ENCODE peak calls at places on chromosomes 3 and 15, in nine cellular contexts. One of them, this sample, is unnamed.

GRCh38 chr3:11651477-11651876 is 7.8 kb upstream of the VGLL4 start:
- DNase-seq in heart left ventricle: no peak
- DNase-seq in uterus: no peak
- DNase-seq in tibial nerve: no peak
- DNase-seq in NB4: no peak
- DNase-seq in right lobe of liver: no peak
- DNase-seq in stomach: no peak
- DNase-seq in IMR-90: no peak
- DNase-seq in lower leg skin: no peak
- DNase-seq in this sample: no peak

GRCh38 chr3:152620395-152620794 is 214.5 kb upstream of the P2RY1 start:
- DNase-seq in heart left ventricle: no peak
- DNase-seq in uterus: no peak
- DNase-seq in tibial nerve: no peak
- DNase-seq in NB4: no peak
- DNase-seq in right lobe of liver: no peak
- DNase-seq in stomach: no peak
- DNase-seq in IMR-90: no peak
- DNase-seq in lower leg skin: no peak
- DNase-seq in this sample: no peak

GRCh38 chr3:152177757-152178156 is 91.0 kb upstream of the MBNL1 start:
- DNase-seq in heart left ventricle: no peak
- DNase-seq in uterus: no peak
- DNase-seq in tibial nerve: no peak
- DNase-seq in NB4: no peak
- DNase-seq in right lobe of liver: no peak
- DNase-seq in stomach: no peak
- DNase-seq in IMR-90: no peak
- DNase-seq in lower leg skin: no peak
- DNase-seq in this sample: no peak

GRCh38 chr3:101009386-101009785 is 16.2 kb upstream of the ABI3BP start:
- DNase-seq in heart left ventricle: no peak
- DNase-seq in uterus: no peak
- DNase-seq in tibial nerve: no peak
- DNase-seq in NB4: no peak
- DNase-seq in right lobe of liver: no peak
- DNase-seq in stomach: no peak
- DNase-seq in IMR-90: peak; percentile 51
- DNase-seq in lower leg skin: no peak
- DNase-seq in this sample: no peak

GRCh38 chr3:15102833-15103232 is 3.9 kb upstream of the RBSN start:
- DNase-seq in heart left ventricle: peak; percentile 29
- DNase-seq in uterus: no peak
- DNase-seq in tibial nerve: no peak
- DNase-seq in NB4: no peak
- DNase-seq in right lobe of liver: no peak
- DNase-seq in stomach: no peak
- DNase-seq in IMR-90: no peak
- DNase-seq in lower leg skin: peak; percentile 58
- DNase-seq in this sample: no peak

GRCh38 chr3:100662113-100662823 is 47.0 kb upstream of the TFG start:
- DNase-seq in heart left ventricle: no peak
- DNase-seq in uterus: no peak
- DNase-seq in tibial nerve: no peak
- DNase-seq in NB4: no peak
- DNase-seq in right lobe of liver: no peak
- DNase-seq in stomach: no peak
- DNase-seq in IMR-90: peak; percentile 3
- DNase-seq in lower leg skin: no peak
- DNase-seq in this sample: no peak

GRCh38 chr3:177817746-177818145 is 620.5 kb upstream of the TBL1XR1 start:
- DNase-seq in heart left ventricle: no peak
- DNase-seq in uterus: no peak
- DNase-seq in tibial nerve: no peak
- DNase-seq in NB4: no peak
- DNase-seq in right lobe of liver: no peak
- DNase-seq in stomach: no peak
- DNase-seq in IMR-90: no peak
- DNase-seq in lower leg skin: no peak
- DNase-seq in this sample: no peak

GRCh38 chr3:52912885-52913731 is 15.8 kb upstream of the STIMATE start:
- DNase-seq in heart left ventricle: no peak
- DNase-seq in uterus: no peak
- DNase-seq in tibial nerve: no peak
- DNase-seq in NB4: no peak
- DNase-seq in right lobe of liver: no peak
- DNase-seq in stomach: no peak
- DNase-seq in IMR-90: no peak
- DNase-seq in lower leg skin: no peak
- DNase-seq in this sample: no peak

GRCh38 chr15:90839187-90840071 is 29.0 kb upstream of the FURIN start:
- DNase-seq in heart left ventricle: no peak
- DNase-seq in uterus: no peak
- DNase-seq in tibial nerve: no peak
- DNase-seq in NB4: peak; percentile 95
- DNase-seq in right lobe of liver: no peak
- DNase-seq in stomach: peak; percentile 85
- DNase-seq in IMR-90: peak; percentile 14
- DNase-seq in lower leg skin: no peak
- DNase-seq in this sample: no peak

GRCh38 chr3:146203761-146204160 is 42.8 kb upstream of the PLOD2 start:
- DNase-seq in heart left ventricle: no peak
- DNase-seq in uterus: no peak
- DNase-seq in tibial nerve: no peak
- DNase-seq in NB4: no peak
- DNase-seq in right lobe of liver: no peak
- DNase-seq in stomach: no peak
- DNase-seq in IMR-90: no peak
- DNase-seq in lower leg skin: no peak
- DNase-seq in this sample: no peak

GRCh38 chr3:52479037-52479875 is 15.9 kb upstream of the STAB1 start:
- DNase-seq in heart left ventricle: no peak
- DNase-seq in uterus: no peak
- DNase-seq in tibial nerve: no peak
- DNase-seq in NB4: no peak
- DNase-seq in right lobe of liver: peak; percentile 11
- DNase-seq in stomach: no peak
- DNase-seq in IMR-90: no peak
- DNase-seq in lower leg skin: no peak
- DNase-seq in this sample: no peak

GRCh38 chr3:188152660-188153497 is 1.1 kb upstream of the LPP start:
- DNase-seq in heart left ventricle: no peak
- DNase-seq in uterus: peak; percentile 69
- DNase-seq in tibial nerve: peak; percentile 23
- DNase-seq in NB4: peak; percentile 24
- DNase-seq in right lobe of liver: peak; percentile 42
- DNase-seq in stomach: peak; percentile 49
- DNase-seq in IMR-90: peak; percentile 73
- DNase-seq in lower leg skin: peak; percentile 72
- DNase-seq in this sample: peak; percentile 87

GRCh38 chr3:69772152-69772867 is 33.0 kb downstream of the MITF start:
- DNase-seq in heart left ventricle: no peak
- DNase-seq in uterus: no peak
- DNase-seq in tibial nerve: no peak
- DNase-seq in NB4: no peak
- DNase-seq in right lobe of liver: no peak
- DNase-seq in stomach: no peak
- DNase-seq in IMR-90: no peak
- DNase-seq in lower leg skin: no peak
- DNase-seq in this sample: no peak

GRCh38 chr3:69724722-69725435 is 14.4 kb upstream of the MITF start:
- DNase-seq in heart left ventricle: no peak
- DNase-seq in uterus: no peak
- DNase-seq in tibial nerve: no peak
- DNase-seq in NB4: peak; percentile 48
- DNase-seq in right lobe of liver: no peak
- DNase-seq in stomach: no peak
- DNase-seq in IMR-90: no peak
- DNase-seq in lower leg skin: no peak
- DNase-seq in this sample: no peak

GRCh38 chr3:184233127-184233843 is 3.9 kb downstream of the VWA5B2 start:
- DNase-seq in heart left ventricle: no peak
- DNase-seq in uterus: no peak
- DNase-seq in tibial nerve: no peak
- DNase-seq in NB4: no peak
- DNase-seq in right lobe of liver: no peak
- DNase-seq in stomach: no peak
- DNase-seq in IMR-90: no peak
- DNase-seq in lower leg skin: no peak
- DNase-seq in this sample: no peak

DNA sequence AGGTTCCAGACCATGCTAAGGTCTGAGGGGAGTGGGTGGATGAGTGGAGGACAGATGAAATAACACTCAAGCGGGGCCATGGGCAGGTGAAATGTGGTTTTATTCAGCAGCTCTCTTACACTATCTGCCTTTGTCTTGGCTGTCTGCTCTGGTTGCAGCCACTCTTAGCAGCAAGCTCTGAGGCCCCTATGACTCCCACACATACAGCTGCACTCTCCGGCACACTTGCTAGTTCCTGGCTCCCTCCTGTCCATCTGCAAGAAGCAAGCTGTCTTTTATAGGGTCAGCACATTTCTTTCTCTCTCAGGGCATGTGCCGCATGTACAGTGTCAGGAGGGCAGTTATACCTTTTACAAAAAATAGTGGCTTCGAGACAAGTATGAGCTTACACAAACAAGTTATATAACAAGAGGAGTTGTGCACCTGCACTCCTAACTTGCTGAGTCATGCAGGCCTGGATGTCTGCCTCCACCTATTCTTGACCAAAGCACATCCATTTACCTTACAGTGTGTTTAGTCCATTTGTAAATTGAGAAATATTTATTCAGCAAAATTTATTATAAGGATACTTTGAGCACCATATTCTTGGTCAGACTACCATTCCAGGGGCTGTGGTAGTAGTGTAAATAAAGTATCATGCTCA is 683.7 kb upstream of the CBLB start:
- DNase-seq in heart left ventricle: no peak
- DNase-seq in uterus: no peak
- DNase-seq in tibial nerve: no peak
- DNase-seq in NB4: peak; percentile 12
- DNase-seq in right lobe of liver: no peak
- DNase-seq in stomach: no peak
- DNase-seq in IMR-90: no peak
- DNase-seq in lower leg skin: no peak
- DNase-seq in this sample: no peak
- TF ChIP-seq POLR2A in heart left ventricle: no peak
- TF ChIP-seq POLR2A in uterus: no peak
- TF ChIP-seq POLR2A in tibial nerve: no peak
- TF ChIP-seq POLR2A in NB4: no peak
- TF ChIP-seq POLR2A in right lobe of liver: no peak
- TF ChIP-seq POLR2A in stomach: no peak
- TF ChIP-seq POLR2A in IMR-90: no peak
- TF ChIP-seq POLR2A in lower leg skin: no peak
- TF ChIP-seq POLR2A in this sample: no peak

GRCh38 chr15:76311071-76311956 is at the start of gene ETFA:
- DNase-seq in heart left ventricle: peak; percentile 97
- DNase-seq in uterus: peak; percentile 95
- DNase-seq in tibial nerve: peak; percentile 93
- DNase-seq in NB4: peak; percentile 99
- DNase-seq in right lobe of liver: peak; percentile 99
- DNase-seq in stomach: peak; percentile 98
- DNase-seq in IMR-90: peak; percentile 92
- DNase-seq in lower leg skin: peak; percentile 94
- DNase-seq in this sample: peak; percentile 98
- TF ChIP-seq POLR2A in heart left ventricle: peak; percentile 74
- TF ChIP-seq POLR2A in uterus: peak; percentile 91
- TF ChIP-seq POLR2A in tibial nerve: peak; percentile 89
- TF ChIP-seq POLR2A in NB4: peak; percentile 97
- TF ChIP-seq POLR2A in right lobe of liver: peak; percentile 99
- TF ChIP-seq POLR2A in stomach: peak; percentile 50
- TF ChIP-seq POLR2A in IMR-90: peak; percentile 90
- TF ChIP-seq POLR2A in lower leg skin: no peak
- TF ChIP-seq POLR2A in this sample: peak; percentile 87

DNA sequence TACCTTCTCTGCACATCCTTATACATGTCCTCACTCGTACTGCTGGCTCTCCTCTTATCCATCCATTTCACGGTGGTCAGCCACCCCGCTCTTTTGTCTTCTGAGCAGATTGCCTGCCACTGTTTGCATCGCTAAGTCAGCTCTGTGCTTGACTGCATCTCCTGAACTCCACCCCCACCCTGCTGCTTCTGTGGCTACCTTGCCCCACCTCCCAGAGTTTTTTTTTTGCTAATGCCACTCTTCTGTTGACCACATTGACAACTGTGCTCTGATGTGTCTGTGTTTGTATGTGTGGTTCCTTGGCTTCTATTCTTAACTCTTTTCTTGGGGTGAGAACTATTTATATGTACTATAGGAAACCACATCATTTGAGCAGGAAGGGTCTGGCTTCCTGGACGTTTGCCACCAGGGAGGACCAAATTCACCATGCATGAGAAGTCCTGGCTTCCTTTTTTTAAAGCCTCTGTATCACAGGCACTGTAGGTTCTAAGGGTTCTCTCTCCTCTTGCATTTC is 12.8 kb upstream of the MTMR10 start:
- DNase-seq in heart left ventricle: peak; percentile 80
- DNase-seq in uterus: peak; percentile 30
- DNase-seq in tibial nerve: no peak
- DNase-seq in NB4: peak; percentile 90
- DNase-seq in right lobe of liver: no peak
- DNase-seq in stomach: peak; percentile 36
- DNase-seq in IMR-90: no peak
- DNase-seq in lower leg skin: no peak
- DNase-seq in this sample: no peak
- TF ChIP-seq POLR2A in heart left ventricle: no peak
- TF ChIP-seq POLR2A in uterus: no peak
- TF ChIP-seq POLR2A in tibial nerve: no peak
- TF ChIP-seq POLR2A in NB4: no peak
- TF ChIP-seq POLR2A in right lobe of liver: no peak
- TF ChIP-seq POLR2A in stomach: no peak
- TF ChIP-seq POLR2A in IMR-90: no peak
- TF ChIP-seq POLR2A in lower leg skin: no peak
- TF ChIP-seq POLR2A in this sample: no peak

GRCh38 chr3:195885036-195885871 is 23.1 kb downstream of the TNK2 start:
- DNase-seq in heart left ventricle: no peak
- DNase-seq in uterus: no peak
- DNase-seq in tibial nerve: no peak
- DNase-seq in NB4: no peak
- DNase-seq in right lobe of liver: peak; percentile 17
- DNase-seq in stomach: no peak
- DNase-seq in IMR-90: no peak
- DNase-seq in lower leg skin: no peak
- DNase-seq in this sample: peak; percentile 55
- TF ChIP-seq POLR2A in heart left ventricle: no peak
- TF ChIP-seq POLR2A in uterus: no peak
- TF ChIP-seq POLR2A in tibial nerve: no peak
- TF ChIP-seq POLR2A in NB4: no peak
- TF ChIP-seq POLR2A in right lobe of liver: no peak
- TF ChIP-seq POLR2A in stomach: no peak
- TF ChIP-seq POLR2A in IMR-90: no peak
- TF ChIP-seq POLR2A in lower leg skin: no peak
- TF ChIP-seq POLR2A in this sample: no peak

This sample was measured in suprapubic skin.